ENCODE peak calls at places on chromosomes 16 and 17, in six cellular contexts. M is heart right ventricle, T is fibroblast of lung, J is PC-9, S is psoas muscle, E is cardiac muscle cell. F is an unnamed sample.
A peak's percentile ranks its signal among the peaks of the same experiment; 100 is the strongest.

GRCh38 chr16:4508806-4509205 is 29.8 kb downstream of the CDIP1 start:
- DNase-seq in M (no peak), T (no peak), J (no peak), S (no peak), E (no peak), F (no peak)

GRCh38 chr16:23357761-23358290 is 55.7 kb downstream of the SCNN1B start:
- DNase-seq in M (no peak), T (no peak), J (no peak), S (no peak), E (no peak), F (no peak)

GRCh38 chr17:29155235-29155965 is 24.8 kb downstream of the MYO18A start:
- DNase-seq in M (no peak), T (peak; percentile 64), J (peak; percentile 88), S (peak; percentile 69), E (peak; percentile 64), F (no peak)

GRCh38 chr16:54193656-54194007 is 93.0 kb downstream of the IRX3 start:
- DNase-seq in M (peak; percentile 82), T (peak; percentile 52), J (peak; percentile 84), S (peak; percentile 89), E (peak; percentile 84), F (peak; percentile 80)

GRCh38 chr17:19714542-19715411 is 1.6 kb downstream of the SLC47A2 start:
- DNase-seq in M (no peak), T (no peak), J (peak; percentile 87), S (peak; percentile 19), E (no peak), F (no peak)

GRCh38 chr16:86664518-86665318 is 86.4 kb downstream of the FOXL1 start:
- DNase-seq in M (no peak), T (peak; percentile 98), J (peak; percentile 2), S (peak; percentile 64), E (peak; percentile 85), F (no peak)

GRCh38 chr17:22703204-22703603 is 1010.9 kb downstream of the KCNJ18 start:
- DNase-seq in M (no peak), T (no peak), J (no peak), S (no peak), E (no peak), F (no peak)

GRCh38 chr16:87411375-87412271 is 19.5 kb downstream of the MAP1LC3B start:
- DNase-seq in M (no peak), T (no peak), J (no peak), S (no peak), E (no peak), F (no peak)

GRCh38 chr16:22948058-22948602 is 134.2 kb downstream of the HS3ST2 start:
- DNase-seq in M (no peak), T (no peak), J (no peak), S (no peak), E (peak; percentile 1), F (no peak)

GRCh38 chr16:15434425-15435215 is at the start of gene BMERB1:
- DNase-seq in M (peak; percentile 78), T (peak; percentile 75), J (peak; percentile 32), S (peak; percentile 93), E (peak; percentile 82), F (peak; percentile 67)

GRCh38 chr17:56292628-56293027 is 139.4 kb downstream of the ANKFN1 start:
- DNase-seq in M (no peak), T (peak; percentile 23), J (no peak), S (no peak), E (no peak), F (no peak)

GRCh38 chr16:80794071-80794470 is 10.3 kb downstream of the CDYL2 start:
- DNase-seq in M (no peak), T (peak; percentile 53), J (no peak), S (no peak), E (no peak), F (no peak)

GRCh38 chr17:68011199-68011665 is 15.0 kb upstream of the C17orf58 start:
- DNase-seq in M (peak; percentile 46), T (no peak), J (peak; percentile 52), S (peak; percentile 69), E (peak; percentile 45), F (no peak)

GRCh38 chr17:78128616-78129384 is at the start of gene TMC6:
- DNase-seq in M (no peak), T (no peak), J (peak; percentile 92), S (peak; percentile 64), E (no peak), F (no peak)

GRCh38 chr16:24975428-24975889 is 39.7 kb downstream of the ARHGAP17 start:
- DNase-seq in M (no peak), T (no peak), J (no peak), S (no peak), E (peak; percentile 52), F (no peak)

GRCh38 chr17:81302861-81303326 is 7.8 kb upstream of the SLC38A10 start:
- DNase-seq in M (no peak), T (no peak), J (peak; percentile 54), S (peak; percentile 80), E (no peak), F (no peak)

GRCh38 chr16:53090591-53091507 is 36.1 kb downstream of the CHD9 start:
- DNase-seq in M (peak; percentile 96), T (peak; percentile 99), J (no peak), S (peak; percentile 97), E (peak; percentile 100), F (peak; percentile 96)

GRCh38 chr16:88274847-88275246 is 107.9 kb upstream of the ZNF469 start:
- DNase-seq in M (no peak), T (peak; percentile 41), J (no peak), S (peak; percentile 12), E (peak; percentile 58), F (no peak)

GRCh38 chr17:42989726-42990652 is 8.2 kb upstream of the RPL27 start:
- DNase-seq in M (no peak), T (peak; percentile 36), J (no peak), S (no peak), E (no peak), F (no peak)

GRCh38 chr16:69477546-69477945 is 53.1 kb downstream of the CYB5B start:
- DNase-seq in M (no peak), T (peak; percentile 33), J (no peak), S (no peak), E (peak; percentile 53), F (peak; percentile 53)
- H3K27ac ChIP-seq in M (peak overlapping the region; percentile 37), T (peak overlapping the region; percentile 73), J (peak overlapping the region; percentile 33), S (no peak overlapping the region), E (no peak overlapping the region), F (peak overlapping the region; percentile 14)

GRCh38 chr17:410674-411401 is 58.2 kb upstream of the RPH3AL start:
- DNase-seq in M (no peak), T (peak; percentile 40), J (peak; percentile 17), S (no peak), E (peak; percentile 9), F (no peak)

GRCh38 chr17:413706-414440 is 61.3 kb upstream of the RPH3AL start:
- DNase-seq in M (no peak), T (no peak), J (no peak), S (no peak), E (no peak), F (no peak)

GRCh38 chr17:411416-412120 is 59.0 kb upstream of the RPH3AL start:
- DNase-seq in M (no peak), T (no peak), J (no peak), S (no peak), E (no peak), F (no peak)

GRCh38 chr17:412211-413015 is 59.8 kb upstream of the RPH3AL start:
- DNase-seq in M (peak; percentile 62), T (peak; percentile 51), J (peak; percentile 48), S (no peak), E (peak; percentile 75), F (no peak)

DNA sequence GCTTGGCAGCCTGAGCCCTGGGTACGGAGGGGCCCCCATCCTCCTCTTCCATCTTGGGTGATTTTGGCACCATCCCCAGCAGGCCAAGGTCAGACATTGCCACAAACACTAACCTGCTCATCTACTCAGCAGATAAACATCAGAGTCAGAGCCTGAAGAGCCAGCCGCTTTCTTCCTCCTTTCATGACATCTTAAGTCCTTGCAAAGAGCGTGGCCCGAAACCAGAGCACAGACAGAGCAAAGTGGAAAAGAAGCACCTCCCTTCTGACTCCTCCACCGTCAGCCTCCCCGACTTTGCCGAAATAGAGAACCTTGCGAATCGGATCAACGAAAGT is 60.4 kb upstream of the RPH3AL start:
- DNase-seq in M (no peak), T (no peak), J (no peak), S (no peak), E (no peak), F (no peak)
- H3K4me1 ChIP-seq in M (peaks cover 23% of the 10 kb centered on the region), T (peaks cover 3% of the 10 kb centered on the region), J (peaks cover 11% of the 10 kb centered on the region), S (peaks cover 12% of the 10 kb centered on the region), E (no peaks in the 10 kb centered on the region), F (no peaks in the 10 kb centered on the region)

GRCh38 chr16:72654535-72654934 is 393.4 kb downstream of the ZFHX3 start:
- DNase-seq in M (no peak), T (no peak), J (no peak), S (no peak), E (no peak), F (no peak)

GRCh38 chr16:72658888-72659717 is 388.8 kb downstream of the ZFHX3 start:
- DNase-seq in M (no peak), T (peak; percentile 68), J (no peak), S (no peak), E (peak; percentile 26), F (no peak)

GRCh38 chr16:72657164-72657563 is 390.8 kb downstream of the ZFHX3 start:
- DNase-seq in M (no peak), T (no peak), J (no peak), S (no peak), E (no peak), F (no peak)

GRCh38 chr16:72657791-72658190 is 390.1 kb downstream of the ZFHX3 start:
- DNase-seq in M (no peak), T (no peak), J (no peak), S (no peak), E (no peak), F (no peak)
- TF ChIP-seq CTCF in M (no peak), T (no peak), J (no peak), S (no peak), E (no peak), F (no peak)

GRCh38 chr17:75508848-75509450 is 6.4 kb downstream of the CASKIN2 start:
- DNase-seq in M (no peak), T (no peak), J (no peak), S (no peak), E (no peak), F (no peak)

GRCh38 chr17:75507712-75508111 is 7.6 kb downstream of the CASKIN2 start:
- DNase-seq in M (no peak), T (no peak), J (no peak), S (no peak), E (no peak), F (no peak)

GRCh38 chr17:75506888-75507287 is 8.4 kb downstream of the CASKIN2 start:
- DNase-seq in M (no peak), T (no peak), J (no peak), S (no peak), E (no peak), F (no peak)

GRCh38 chr17:75509528-75510258 is 5.6 kb downstream of the CASKIN2 start:
- DNase-seq in M (peak; percentile 85), T (no peak), J (no peak), S (no peak), E (no peak), F (peak; percentile 69)

DNA sequence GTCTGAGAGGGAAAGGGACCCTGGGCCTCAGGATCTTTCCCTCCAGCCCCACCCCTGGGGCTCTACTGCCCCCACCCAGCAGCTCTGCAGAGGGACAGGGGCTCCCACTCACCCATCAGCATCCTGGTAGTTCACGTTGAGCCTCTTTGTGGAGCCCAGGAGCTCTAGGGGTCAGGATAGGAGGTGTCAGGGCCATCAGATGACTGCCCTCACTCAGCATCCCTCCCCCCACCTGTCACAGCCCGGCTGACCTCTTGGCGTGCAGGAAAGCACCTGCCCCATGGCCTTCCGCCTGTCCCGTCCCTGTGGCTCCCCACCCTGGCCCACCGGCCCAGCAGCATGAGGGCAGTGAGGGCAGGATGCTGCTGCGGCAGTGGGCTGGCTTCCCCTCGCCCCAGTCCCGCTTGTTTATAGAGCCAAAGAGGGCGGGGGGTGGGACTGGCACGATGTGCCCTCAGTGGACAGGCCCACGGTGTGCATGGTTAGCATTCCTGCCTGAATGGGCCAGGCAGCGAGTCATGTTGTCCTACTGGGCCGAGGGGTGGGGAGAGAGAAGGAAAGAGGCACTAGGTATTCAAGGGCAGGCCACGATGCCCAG is 7.1 kb downstream of the CASKIN2 start:
- DNase-seq in M (no peak), T (no peak), J (no peak), S (no peak), E (no peak), F (no peak)
- H3K27ac ChIP-seq in M (peak overlapping the region; percentile 79), T (no peak overlapping the region), J (no peak overlapping the region), S (peak overlapping the region; percentile 66), E (peak overlapping the region; percentile 51), F (peak overlapping the region; percentile 93)

F was measured in right atrium auricular region.